ENCODE peak calls at places on chromosomes 12 and 14, in eight cellular contexts. X is lung microvascular endothelial cell; S is stimulated activated CD4-positive, alpha-beta T cell treated with anti-CD3 and anti-CD28 coated beads, Interleukin-2, amount 100 ng/mL, for 24 hours; W is naive B cell; H is T-helper 9 cell; E is EH; Y is stromal cell of bone marrow; G is progenitor cell of endocrine pancreas. K is an unnamed sample.

GRCh38 chr12:56521590-56522371 is at the start of gene RBMS2:
- DNase-seq in X (peak), S (peak), W (peak), H (peak), E (peak), Y (peak), G (peak), K (peak)

GRCh38 chr12:12550277-12550676 is 12.4 kb downstream of the DUSP16 start:
- DNase-seq in X (no peak), S (no peak), W (no peak), H (no peak), E (no peak), Y (no peak), G (no peak), K (no peak)

GRCh38 chr14:57297852-57298251 is 29.1 kb downstream of the AP5M1 start:
- DNase-seq in X (no peak), S (no peak), W (no peak), H (no peak), E (no peak), Y (no peak), G (no peak), K (no peak)

GRCh38 chr12:62292761-62293446 is 32.7 kb downstream of the USP15 start:
- DNase-seq in X (no peak), S (no peak), W (no peak), H (no peak), E (no peak), Y (no peak), G (no peak), K (no peak)

GRCh38 chr14:77045570-77045890 is 17.0 kb upstream of the IRF2BPL start:
- DNase-seq in X (no peak), S (no peak), W (no peak), H (no peak), E (no peak), Y (no peak), G (no peak), K (peak)

GRCh38 chr12:96502477-96502876 is 13.1 kb downstream of the CFAP54 start:
- DNase-seq in X (peak), S (no peak), W (no peak), H (no peak), E (no peak), Y (no peak), G (no peak), K (no peak)

GRCh38 chr14:99560403-99560802 is 43.6 kb downstream of the CCDC85C start:
- DNase-seq in X (no peak), S (no peak), W (no peak), H (no peak), E (no peak), Y (no peak), G (no peak), K (no peak)

GRCh38 chr12:49555631-49556390 is 12.1 kb downstream of the MCRS1 start:
- DNase-seq in X (no peak), S (no peak), W (no peak), H (no peak), E (no peak), Y (no peak), G (no peak), K (no peak)

GRCh38 chr12:109289004-109289403 is 20.1 kb downstream of the FOXN4 start:
- DNase-seq in X (no peak), S (no peak), W (no peak), H (no peak), E (no peak), Y (no peak), G (no peak), K (no peak)

GRCh38 chr12:108589840-108590229 is 8.0 kb downstream of the TMEM119 start:
- DNase-seq in X (no peak), S (no peak), W (no peak), H (no peak), E (no peak), Y (no peak), G (no peak), K (no peak)

GRCh38 chr12:103834897-103835390 is 6.1 kb downstream of the NT5DC3 start:
- DNase-seq in X (no peak), S (no peak), W (no peak), H (no peak), E (no peak), Y (no peak), G (no peak), K (no peak)

GRCh38 chr12:8519208-8519607 is 5.9 kb downstream of the CLEC4D start:
- DNase-seq in X (no peak), S (no peak), W (no peak), H (no peak), E (no peak), Y (no peak), G (no peak), K (no peak)

GRCh38 chr12:84070311-84070710 is 842.3 kb downstream of the SLC6A15 start:
- DNase-seq in X (no peak), S (no peak), W (no peak), H (no peak), E (peak), Y (peak), G (no peak), K (no peak)

GRCh38 chr12:11805680-11806079 is 156.2 kb downstream of the ETV6 start:
- DNase-seq in X (no peak), S (no peak), W (no peak), H (no peak), E (no peak), Y (no peak), G (no peak), K (no peak)

GRCh38 chr12:2609020-2609419 is 185.8 kb upstream of the FKBP4 start:
- DNase-seq in X (no peak), S (no peak), W (no peak), H (no peak), E (no peak), Y (no peak), G (no peak), K (no peak)

GRCh38 chr14:30227436-30227835 is 299.8 kb upstream of the PRKD1 start:
- DNase-seq in X (no peak), S (no peak), W (no peak), H (no peak), E (no peak), Y (no peak), G (no peak), K (no peak)

GRCh38 chr14:22536853-22537338 is 52.1 kb downstream of the DAD1 start:
- DNase-seq in X (peak), S (peak), W (no peak), H (peak), E (peak), Y (peak), G (no peak), K (peak)

GRCh38 chr12:104748356-104748755 is 209.7 kb downstream of the SLC41A2 start:
- DNase-seq in X (no peak), S (no peak), W (no peak), H (no peak), E (no peak), Y (no peak), G (no peak), K (no peak)

GRCh38 chr12:91778938-91779400 is 366.7 kb downstream of the BTG1 start:
- DNase-seq in X (peak), S (peak), W (no peak), H (peak), E (peak), Y (peak), G (no peak), K (peak)

GRCh38 chr14:47442206-47442605 is 233.2 kb downstream of the MDGA2 start:
- DNase-seq in X (no peak), S (no peak), W (no peak), H (no peak), E (no peak), Y (no peak), G (peak), K (no peak)

GRCh38 chr12:77231548-77231947 is 166.2 kb upstream of the E2F7 start:
- DNase-seq in X (peak), S (no peak), W (no peak), H (no peak), E (peak), Y (peak), G (no peak), K (peak)

GRCh38 chr12:90366286-90366685 is 588.7 kb downstream of the CCER1 start:
- DNase-seq in X (peak), S (no peak), W (no peak), H (no peak), E (peak), Y (peak), G (no peak), K (no peak)

GRCh38 chr12:41972196-41972994 is 172.3 kb downstream of the GXYLT1 start:
- DNase-seq in X (no peak), S (no peak), W (no peak), H (no peak), E (no peak), Y (no peak), G (no peak), K (no peak)

GRCh38 chr12:40620564-40621019 is 71.6 kb upstream of the CNTN1 start:
- DNase-seq in X (no peak), S (no peak), W (no peak), H (no peak), E (no peak), Y (no peak), G (no peak), K (no peak)

GRCh38 chr12:53954694-53955035 is at the start of gene HOXC12:
- DNase-seq in X (no peak), S (no peak), W (no peak), H (no peak), E (no peak), Y (no peak), G (no peak), K (no peak)

GRCh38 chr12:75294797-75295196 is 35.3 kb downstream of the CAPS2 start:
- DNase-seq in X (no peak), S (no peak), W (no peak), H (no peak), E (no peak), Y (no peak), G (no peak), K (no peak)

GRCh38 chr12:93167331-93167730 is 210.4 kb upstream of the NUDT4 start:
- DNase-seq in X (no peak), S (no peak), W (peak), H (no peak), E (no peak), Y (no peak), G (no peak), K (no peak)

GRCh38 chr14:54338696-54339317 is 58.0 kb upstream of the CDKN3 start:
- DNase-seq in X (peak), S (no peak), W (no peak), H (no peak), E (peak), Y (peak), G (no peak), K (no peak)

GRCh38 chr12:85733441-85733840 is 102.8 kb downstream of the RASSF9 start:
- DNase-seq in X (peak), S (no peak), W (no peak), H (no peak), E (peak), Y (peak), G (no peak), K (no peak)

GRCh38 chr14:36295642-36296627 is 24.5 kb downstream of the MBIP start:
- DNase-seq in X (no peak), S (no peak), W (no peak), H (no peak), E (peak), Y (no peak), G (no peak), K (no peak)

GRCh38 chr12:51773145-51773869 is 75.2 kb downstream of the FIGNL2 start:
- DNase-seq in X (peak), S (no peak), W (no peak), H (no peak), E (peak), Y (peak), G (no peak), K (no peak)

GRCh38 chr14:22098435-22098834 is 424.8 kb upstream of the OR4E1 start:
- DNase-seq in X (no peak), S (no peak), W (no peak), H (no peak), E (no peak), Y (no peak), G (no peak), K (no peak)

GRCh38 chr12:32305163-32305562 is 94.2 kb upstream of the FGD4 start:
- DNase-seq in X (peak), S (no peak), W (no peak), H (no peak), E (no peak), Y (peak), G (no peak), K (no peak)

GRCh38 chr12:128387811-128388422 is 120.9 kb downstream of the TMEM132C start:
- DNase-seq in X (no peak), S (peak), W (no peak), H (no peak), E (no peak), Y (no peak), G (peak), K (no peak)

GRCh38 chr12:16560273-16560672 is 45.7 kb downstream of the LMO3 start:
- DNase-seq in X (no peak), S (no peak), W (no peak), H (no peak), E (no peak), Y (no peak), G (no peak), K (no peak)

GRCh38 chr14:89922549-89922907 is 32.0 kb downstream of the EFCAB11 start:
- DNase-seq in X (peak), S (no peak), W (no peak), H (no peak), E (no peak), Y (no peak), G (no peak), K (no peak)

K was measured in prostate gland.